ENCODE peak calls at places on chromosomes 5 and 9, in five cellular contexts. I, R, L, E and F are unnamed samples.

GRCh38 chr5:16350816-16351215 is 114.8 kb downstream of the ZNF622 start:
- DNase-seq in L (no peak), R (no peak), E (no peak), I (no peak), F (no peak)

GRCh38 chr9:114238919-114239879 is 83.7 kb upstream of the ORM1 start:
- DNase-seq in E (no peak), I (peak), L (no peak), R (peak), F (no peak)

GRCh38 chr9:4298255-4299005 is 1.4 kb downstream of the GLIS3 start:
- DNase-seq in L (peak), I (no peak), R (peak), E (no peak), F (peak)

GRCh38 chr9:100020121-100020780 is 78.5 kb downstream of the ERP44 start:
- DNase-seq in I (no peak), L (no peak), R (peak), E (no peak), F (no peak)

GRCh38 chr9:118553465-118553864 is 815.8 kb downstream of the BRINP1 start:
- DNase-seq in E (no peak), I (no peak), R (no peak), L (no peak), F (no peak)

GRCh38 chr9:95746408-95747165 is 128.9 kb upstream of the ERCC6L2 start:
- DNase-seq in I (no peak), E (no peak), L (no peak), R (no peak), F (no peak)

GRCh38 chr5:150904479-150905311 is at the start of gene ZNF300:
- DNase-seq in E (peak), R (peak), I (no peak), L (peak), F (peak)

GRCh38 chr5:154968953-154969352 is 28.1 kb downstream of the MRPL22 start:
- DNase-seq in R (no peak), E (no peak), I (no peak), L (no peak), F (no peak)

GRCh38 chr5:160470437-160471341 is 49.0 kb downstream of the PTTG1 start:
- DNase-seq in E (no peak), I (peak), L (no peak), R (peak), F (no peak)

GRCh38 chr5:83513491-83513890 is 41.9 kb downstream of the VCAN start:
- DNase-seq in R (no peak), L (no peak), I (no peak), E (no peak), F (no peak)

GRCh38 chr9:77707696-77708095 is 59.6 kb upstream of the GNA14 start:
- DNase-seq in R (peak), E (no peak), I (no peak), L (no peak), F (peak)

GRCh38 chr9:127543973-127544533 is 68.0 kb upstream of the STXBP1 start:
- DNase-seq in L (no peak), R (no peak), E (no peak), I (no peak), F (no peak)

GRCh38 chr9:127548352-127548878 is 63.7 kb upstream of the STXBP1 start:
- DNase-seq in I (no peak), E (no peak), L (no peak), R (no peak), F (no peak)

GRCh38 chr9:127543221-127543620 is 68.9 kb upstream of the STXBP1 start:
- DNase-seq in L (no peak), E (no peak), R (no peak), I (no peak), F (no peak)

GRCh38 chr9:127546125-127546832 is 65.8 kb upstream of the STXBP1 start:
- DNase-seq in L (no peak), R (no peak), E (no peak), I (no peak), F (no peak)

DNA sequence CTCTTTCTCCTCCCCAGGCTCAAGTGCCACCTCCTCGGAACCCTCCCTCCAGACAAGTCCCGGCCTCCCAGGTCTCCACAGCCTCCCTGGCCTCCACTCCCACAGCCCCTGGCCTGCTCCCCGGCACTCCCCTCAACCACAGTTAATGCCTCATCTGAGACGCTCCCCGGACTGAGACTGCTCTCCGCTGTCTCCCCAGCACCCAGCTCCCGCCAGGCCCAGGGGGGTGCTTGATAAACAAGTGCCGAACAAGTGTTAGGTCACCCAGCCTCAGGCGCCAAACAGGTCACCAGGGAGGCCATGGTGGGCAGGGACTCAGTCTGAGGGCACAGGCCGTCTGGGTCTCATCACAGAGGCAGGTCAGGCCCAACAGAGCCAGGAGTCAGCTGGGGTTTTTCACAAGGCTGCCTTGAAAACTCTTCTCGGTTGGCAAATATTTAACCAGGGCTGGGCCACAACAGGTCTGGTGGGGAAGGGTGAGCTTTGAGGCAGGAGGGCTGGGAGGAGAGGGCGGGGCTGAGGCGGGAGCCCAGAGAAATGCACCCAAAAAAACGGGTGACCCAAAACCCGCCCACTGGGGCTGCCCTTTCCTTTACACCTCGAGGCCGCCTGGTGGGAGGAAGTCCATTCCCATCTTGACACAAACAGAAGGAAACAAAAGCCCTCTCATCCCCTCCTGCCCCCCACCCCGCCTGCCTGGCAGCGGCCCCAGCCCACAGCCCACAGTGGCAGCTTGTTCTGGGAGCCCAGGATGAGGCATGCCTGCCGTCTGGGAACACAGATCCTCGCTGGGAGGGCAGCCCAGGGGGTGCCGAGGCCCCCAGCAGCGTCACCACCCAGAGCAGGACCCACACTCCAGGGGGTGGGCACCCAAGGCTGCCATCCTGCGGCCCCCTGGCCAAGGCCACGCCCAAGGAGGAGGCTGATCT is 66.6 kb upstream of the STXBP1 start:
- DNase-seq in E (no peak), I (no peak), R (no peak), L (peak), F (peak)
- H3K4me3 ChIP-seq in E (no peak), I (no peak), R (no peak), L (no peak), F (no peak)

DNA sequence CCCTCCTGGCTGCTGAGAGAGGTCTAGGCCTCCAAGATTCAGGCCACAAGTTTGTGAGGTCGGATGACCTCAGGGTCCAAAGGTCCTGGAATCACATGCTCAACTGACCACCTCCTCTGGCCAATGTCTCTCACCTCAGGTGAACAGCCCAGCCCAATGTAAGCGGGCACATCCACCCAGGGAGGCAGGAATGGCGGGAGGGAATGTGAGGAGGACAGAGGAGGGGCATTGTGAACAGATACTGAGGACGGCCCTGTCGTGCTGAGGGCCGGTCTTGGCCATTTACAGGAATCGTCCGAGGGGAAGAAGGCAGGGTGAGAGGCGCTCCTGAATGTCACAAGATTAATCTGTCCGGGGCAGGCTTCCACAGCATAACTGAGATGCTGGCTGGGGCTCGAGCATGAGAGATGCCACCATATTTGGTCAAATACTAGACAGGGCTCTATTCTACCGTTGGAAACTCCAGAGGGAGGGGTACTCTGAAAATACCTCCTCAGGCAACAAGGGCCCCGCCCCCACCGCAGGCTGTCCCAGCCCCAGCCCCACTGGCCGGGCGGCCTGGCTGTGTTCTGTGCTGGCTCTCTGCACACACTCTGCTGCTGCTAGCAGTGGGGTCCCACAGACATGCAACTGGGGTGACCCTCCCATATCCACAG is 1.5 kb upstream of the IL17B start:
- DNase-seq in I (no peak), R (no peak), E (no peak), L (no peak), F (no peak)
- H3K4me3 ChIP-seq in I (no peak), R (no peak), E (no peak), L (no peak), F (no peak)

GRCh38 chr9:128252317-128253139 is 23.3 kb downstream of the GOLGA2 start:
- DNase-seq in L (no peak), E (no peak), I (no peak), R (no peak), F (no peak)

GRCh38 chr9:128249558-128249913 is 26.3 kb downstream of the GOLGA2 start:
- DNase-seq in R (no peak), I (no peak), L (no peak), E (no peak), F (no peak)

GRCh38 chr9:128249914-128250838 is 25.6 kb downstream of the GOLGA2 start:
- DNase-seq in R (peak), L (peak), E (peak), I (peak), F (peak)

GRCh38 chr9:128251701-128252100 is 24.1 kb downstream of the GOLGA2 start:
- DNase-seq in E (no peak), I (no peak), R (peak), L (no peak), F (no peak)

GRCh38 chr9:128250839-128251558 is 24.8 kb downstream of the GOLGA2 start:
- DNase-seq in R (no peak), E (no peak), I (no peak), L (no peak), F (no peak)
- H3K4me3 ChIP-seq in R (no peak), E (no peak), I (peak), L (peak), F (peak)

DNA sequence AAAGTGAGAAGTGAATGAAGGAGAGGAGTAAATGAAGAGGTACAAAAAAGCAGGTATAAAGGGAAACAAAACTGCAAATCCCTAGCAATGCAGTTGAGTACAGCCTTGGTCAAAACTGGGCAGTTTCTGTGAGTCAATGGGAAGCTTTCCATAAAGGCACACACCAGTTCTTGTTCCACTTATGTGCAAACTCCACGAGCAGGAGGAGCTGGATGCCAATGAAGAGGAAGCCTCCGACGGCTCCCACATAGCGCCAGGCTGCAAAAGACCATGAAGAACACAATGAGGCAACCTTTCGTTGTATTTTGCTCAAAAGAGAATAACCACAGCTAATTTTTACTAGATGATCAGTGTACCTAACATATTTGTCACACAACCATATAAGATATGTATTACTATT is 81.1 kb downstream of the SERINC5 start:
- DNase-seq in E (no peak), I (no peak), R (no peak), L (no peak), F (no peak)
- H3K4me3 ChIP-seq in E (no peak), I (no peak), R (no peak), L (no peak), F (no peak)

GRCh38 chr9:98805506-98806272 is 1.8 kb upstream of the GALNT12 start:
- DNase-seq in L (no peak), E (no peak), R (peak), I (no peak), F (peak)

GRCh38 chr9:98806394-98807069 is 938 bp upstream of the GALNT12 start:
- DNase-seq in E (no peak), I (peak), R (peak), L (no peak), F (peak)

GRCh38 chr9:98807811-98808195 is 333 bp downstream of the GALNT12 start:
- DNase-seq in L (peak), R (no peak), I (peak), E (no peak), F (peak)

GRCh38 chr9:98808411-98808815 is 943 bp downstream of the GALNT12 start:
- DNase-seq in R (no peak), L (peak), I (no peak), E (no peak), F (no peak)

DNA sequence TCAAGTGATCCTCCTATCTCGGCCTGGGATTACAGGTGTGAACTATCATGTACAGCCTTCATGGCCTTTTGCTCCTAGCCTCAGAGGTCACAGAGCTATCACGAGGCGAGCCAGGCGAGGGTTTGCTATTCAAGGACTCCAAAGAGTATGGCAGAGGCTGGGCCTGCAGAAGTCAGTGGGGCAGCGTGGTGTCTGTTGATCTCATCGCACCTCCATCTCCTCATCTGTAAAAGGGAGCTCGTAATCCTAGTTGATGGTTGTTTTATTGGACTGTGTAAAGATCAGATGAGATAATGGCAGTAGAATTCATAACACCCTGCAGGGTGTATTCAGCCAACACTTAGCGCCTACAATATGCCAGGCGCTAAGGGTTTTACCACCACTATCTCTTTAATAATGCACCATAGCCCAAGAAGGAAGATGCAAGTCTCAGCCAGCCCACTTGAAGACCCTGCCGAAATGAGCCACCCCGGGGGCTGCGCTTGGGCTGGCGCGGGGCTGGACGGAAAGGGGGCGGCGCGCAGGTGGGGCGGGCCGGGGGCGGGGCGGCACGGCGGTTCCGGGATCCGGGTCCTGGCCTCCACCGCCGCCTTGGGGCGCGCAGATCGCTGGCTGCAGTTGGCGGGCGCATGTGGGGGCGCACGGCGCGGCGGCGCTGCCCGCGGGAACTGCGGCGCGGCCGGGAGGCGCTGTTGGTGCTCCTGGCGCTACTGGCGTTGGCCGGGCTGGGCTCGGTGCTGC is at the start of gene GALNT12:
- DNase-seq in L (peak), I (peak), R (no peak), E (no peak), F (no peak)
- H3K4me3 ChIP-seq in L (peak), I (peak), R (peak), E (peak), F (peak)

GRCh38 chr5:159104058-159104651 is 4.4 kb upstream of the EBF1 start:
- DNase-seq in I (no peak), E (no peak), L (peak), R (peak), F (peak)
- H3K4me3 ChIP-seq in I (no peak), E (no peak), L (peak), R (peak), F (no peak)

GRCh38 chr9:123339666-123340414 is 16.2 kb upstream of the CRB2 start:
- DNase-seq in E (no peak), I (peak), R (peak), L (no peak), F (peak)
- H3K4me3 ChIP-seq in E (no peak), I (peak), R (no peak), L (peak), F (no peak)

GRCh38 chr9:110206388-110206787 is 1.6 kb downstream of the C9orf152 start:
- DNase-seq in I (no peak), E (no peak), R (no peak), L (no peak), F (no peak)
- H3K4me3 ChIP-seq in I (no peak), E (no peak), R (no peak), L (peak), F (no peak)

GRCh38 chr9:21730899-21731298 is 71.5 kb upstream of the MTAP start:
- DNase-seq in E (no peak), I (no peak), R (peak), L (no peak), F (peak)

GRCh38 chr9:21728781-21729180 is 73.7 kb upstream of the MTAP start:
- DNase-seq in L (no peak), R (peak), E (no peak), I (no peak), F (peak)
- H3K4me3 ChIP-seq in L (no peak), R (no peak), E (no peak), I (no peak), F (no peak)